ENCODE peak calls at places on chromosomes 12 and 14, in eight cellular contexts. X, N, M, U, V, T, O and P are unnamed samples.
A peak's percentile ranks its signal among the peaks of the same experiment; 100 is the strongest.

GRCh38 chr12:69225251-69225910 is 14.0 kb upstream of the CPSF6 start:
- DNase-seq in X (no peak), N (no peak), M (no peak), U (peak; percentile 37), V (no peak), T (no peak), O (no peak), P (no peak)

GRCh38 chr12:14948672-14949071 is 10.3 kb upstream of the ERP27 start:
- DNase-seq in X (no peak), N (peak; percentile 54), M (no peak), U (peak; percentile 94), V (no peak), T (peak; percentile 34), O (no peak), P (peak; percentile 71)

GRCh38 chr12:49227701-49228100 is 37.2 kb upstream of the TUBA1C start:
- DNase-seq in X (peak; percentile 25), N (no peak), M (no peak), U (no peak), V (no peak), T (no peak), O (no peak), P (no peak)

GRCh38 chr12:45284096-45284901 is 68.4 kb downstream of the ANO6 start:
- DNase-seq in X (no peak), N (no peak), M (no peak), U (peak; percentile 86), V (no peak), T (no peak), O (no peak), P (peak; percentile 85)

GRCh38 chr14:39621678-39622077 is 189.4 kb upstream of the FBXO33 start:
- DNase-seq in X (no peak), N (no peak), M (no peak), U (no peak), V (no peak), T (no peak), O (no peak), P (no peak)

GRCh38 chr12:6425588-6426531 is 18.9 kb upstream of the CD27 start:
- DNase-seq in X (no peak), N (peak; percentile 60), M (no peak), U (no peak), V (peak; percentile 76), T (no peak), O (no peak), P (no peak)

GRCh38 chr12:92702754-92703679 is at the start of gene PLEKHG7:
- DNase-seq in X (no peak), N (no peak), M (no peak), U (no peak), V (no peak), T (peak; percentile 37), O (peak; percentile 32), P (no peak)

GRCh38 chr12:62600038-62600437 is 133.4 kb downstream of the MON2 start:
- DNase-seq in X (no peak), N (no peak), M (no peak), U (peak; percentile 36), V (no peak), T (no peak), O (no peak), P (no peak)

GRCh38 chr12:113259499-113259953 is 38.3 kb downstream of the TPCN1 start:
- DNase-seq in X (peak; percentile 67), N (no peak), M (no peak), U (peak; percentile 70), V (peak; percentile 83), T (peak; percentile 68), O (peak; percentile 79), P (peak; percentile 84)

GRCh38 chr14:22569749-22570131 is 19.3 kb downstream of the DAD1 start:
- DNase-seq in X (no peak), N (no peak), M (no peak), U (no peak), V (no peak), T (no peak), O (no peak), P (no peak)

GRCh38 chr12:31958601-31959000 is 614 bp upstream of the RESF1 start:
- DNase-seq in X (peak; percentile 39), N (no peak), M (no peak), U (no peak), V (no peak), T (no peak), O (no peak), P (no peak)

GRCh38 chr12:121484967-121485366 is 85.0 kb downstream of the RNF34 start:
- DNase-seq in X (no peak), N (no peak), M (no peak), U (no peak), V (no peak), T (no peak), O (no peak), P (no peak)

GRCh38 chr12:123741937-123742572 is 20.0 kb upstream of the DNAH10 start:
- DNase-seq in X (no peak), N (peak; percentile 41), M (no peak), U (no peak), V (no peak), T (no peak), O (no peak), P (no peak)